ENCODE peak calls at places on chromosomes 1 and 21, in five cellular contexts. Z is HCT116, W is astrocyte, B is A673, G is MM.1S. U is an unnamed sample.

GRCh38 chr1:8419172-8419571 is 101.3 kb downstream of the SLC45A1 start:
- DNase-seq in B (peak; percentile 71), W (no peak), Z (no peak), G (no peak), U (no peak)

GRCh38 chr1:101371259-101371658 is 134.4 kb downstream of the S1PR1 start:
- DNase-seq in G (no peak), W (peak; percentile 68), B (no peak), Z (peak; percentile 27), U (peak; percentile 59)

GRCh38 chr1:41479000-41479807 is 5.3 kb downstream of the EDN2 start:
- DNase-seq in W (peak; percentile 55), B (no peak), Z (no peak), G (no peak), U (no peak)

GRCh38 chr1:145872421-145872891 is 13.2 kb downstream of the ANKRD35 start:
- DNase-seq in B (no peak), Z (no peak), W (peak; percentile 9), G (no peak), U (no peak)

GRCh38 chr1:180994262-180994661 is 28.4 kb downstream of the STX6 start:
- DNase-seq in B (no peak), G (no peak), W (no peak), Z (no peak), U (no peak)

GRCh38 chr1:162913345-162913744 is 52.4 kb upstream of the CCDC190 start:
- DNase-seq in B (no peak), W (no peak), G (no peak), Z (no peak), U (no peak)

GRCh38 chr21:42469272-42469671 is 26.8 kb downstream of the RSPH1 start:
- DNase-seq in W (no peak), B (no peak), G (peak; percentile 45), Z (no peak), U (no peak)

GRCh38 chr1:26627959-26628358 is 67.9 kb upstream of the ARID1A start:
- DNase-seq in G (no peak), Z (no peak), W (no peak), B (no peak), U (no peak)

GRCh38 chr21:15850645-15851044 is 120.9 kb downstream of the USP25 start:
- DNase-seq in W (peak; percentile 76), Z (no peak), B (no peak), G (no peak), U (no peak)

GRCh38 chr1:192904438-192904895 is 95.6 kb downstream of the RGS2 start:
- DNase-seq in G (no peak), B (peak; percentile 4), W (peak; percentile 96), Z (no peak), U (no peak)

GRCh38 chr21:17612023-17612564 is 607 bp downstream of the BTG3 start:
- DNase-seq in B (peak; percentile 41), Z (no peak), G (peak; percentile 33), W (peak; percentile 36), U (no peak)
- TF ChIP-seq EZH2 in B (no peak), Z (no peak), G (no peak), W (no peak), U (no peak)

GRCh38 chr1:63316540-63316939 is 5.8 kb upstream of the FOXD3 start:
- DNase-seq in W (no peak), B (no peak), Z (no peak), G (no peak), U (no peak)
- H3K9me3 ChIP-seq in W (peaks cover 9% of the 10 kb centered on the region), B (no peaks in the 10 kb centered on the region), Z (no peaks in the 10 kb centered on the region), G (no peaks in the 10 kb centered on the region), U (peaks cover 2% of the 10 kb centered on the region)

DNA sequence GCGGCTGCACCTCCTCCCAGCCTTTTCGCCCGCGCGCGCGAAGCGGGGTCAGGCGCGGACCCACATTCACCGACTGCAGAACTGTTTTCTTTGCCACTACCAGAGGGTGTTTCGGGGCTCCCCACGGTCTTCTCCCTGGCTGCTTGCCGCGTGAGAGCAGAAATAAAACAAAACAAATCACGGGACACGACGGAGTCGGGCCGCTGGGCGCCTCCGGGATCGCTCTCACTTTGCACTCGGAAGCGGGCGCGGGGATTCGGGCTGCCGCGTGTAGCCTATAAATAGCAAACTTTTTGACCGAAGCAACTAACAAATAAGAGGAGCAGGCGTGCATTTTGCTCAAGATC is 412.3 kb upstream of the ESRRG start:
- DNase-seq in B (no peak), W (no peak), Z (no peak), G (peak; percentile 20), U (no peak)
- TF ChIP-seq EZH2 in B (peak; percentile 71), W (no peak), Z (no peak), G (no peak), U (no peak)

GRCh38 chr1:171994293-171994692 is 153.0 kb downstream of the DNM3 start:
- DNase-seq in G (peak; percentile 64), Z (no peak), W (no peak), B (no peak), U (no peak)
- H3K9me3 ChIP-seq in G (no peaks in the 10 kb centered on the region), Z (no peaks in the 10 kb centered on the region), W (no peaks in the 10 kb centered on the region), B (no peaks in the 10 kb centered on the region), U (no peaks in the 10 kb centered on the region)

GRCh38 chr1:156877433-156877832 is 16.1 kb upstream of the PEAR1 start:
- DNase-seq in B (no peak), Z (no peak), W (no peak), G (no peak), U (no peak)

GRCh38 chr1:156880473-156880872 is 13.0 kb upstream of the PEAR1 start:
- DNase-seq in B (no peak), Z (no peak), W (no peak), G (peak; percentile 47), U (no peak)

GRCh38 chr1:156881101-156881500 is 12.4 kb upstream of the PEAR1 start:
- DNase-seq in W (no peak), G (no peak), Z (no peak), B (no peak), U (no peak)

GRCh38 chr1:156881663-156882062 is 11.9 kb upstream of the PEAR1 start:
- DNase-seq in W (no peak), Z (no peak), G (no peak), B (no peak), U (no peak)

DNA sequence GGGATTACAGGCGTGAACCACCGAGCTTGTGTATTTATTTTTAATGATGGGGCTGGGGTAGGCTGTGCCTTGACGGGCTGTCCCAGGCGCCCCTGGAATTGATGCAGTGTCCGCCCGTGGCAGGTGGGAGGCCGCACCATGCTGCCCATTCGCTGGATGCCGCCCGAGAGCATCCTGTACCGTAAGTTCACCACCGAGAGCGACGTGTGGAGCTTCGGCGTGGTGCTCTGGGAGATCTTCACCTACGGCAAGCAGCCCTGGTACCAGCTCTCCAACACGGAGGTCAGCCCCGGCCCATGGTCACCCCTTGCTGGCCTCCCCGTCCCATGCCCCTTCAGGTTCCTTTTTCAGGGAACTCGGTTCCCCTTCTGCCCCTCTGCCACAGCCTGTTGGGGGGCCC is 13.6 kb upstream of the PEAR1 start:
- DNase-seq in Z (no peak), W (no peak), B (no peak), G (no peak), U (no peak)
- TF ChIP-seq EZH2 in Z (no peak), W (no peak), B (no peak), G (no peak), U (no peak)

GRCh38 chr21:46585191-46585953 is 19.5 kb downstream of the S100B start:
- DNase-seq in G (no peak), Z (no peak), B (peak; percentile 15), W (no peak), U (peak; percentile 70)
- H3K9me3 ChIP-seq in G (no peaks in the 10 kb centered on the region), Z (no peaks in the 10 kb centered on the region), B (peaks cover 28% of the 10 kb centered on the region), W (peaks cover 18% of the 10 kb centered on the region), U (peaks cover 6% of the 10 kb centered on the region)

GRCh38 chr1:62318320-62318755 is 896 bp downstream of the KANK4 start:
- DNase-seq in G (no peak), B (no peak), Z (no peak), W (no peak), U (no peak)
- TF ChIP-seq EZH2 in G (no peak), B (no peak), Z (no peak), W (no peak), U (no peak)

GRCh38 chr1:53440633-53441032 is 18.6 kb upstream of the DMRTB1 start:
- DNase-seq in W (no peak), B (no peak), G (no peak), Z (no peak), U (no peak)
- H3K9me3 ChIP-seq in W (peaks cover 3% of the 10 kb centered on the region), B (no peaks in the 10 kb centered on the region), G (no peaks in the 10 kb centered on the region), Z (no peaks in the 10 kb centered on the region), U (no peaks in the 10 kb centered on the region)

DNA sequence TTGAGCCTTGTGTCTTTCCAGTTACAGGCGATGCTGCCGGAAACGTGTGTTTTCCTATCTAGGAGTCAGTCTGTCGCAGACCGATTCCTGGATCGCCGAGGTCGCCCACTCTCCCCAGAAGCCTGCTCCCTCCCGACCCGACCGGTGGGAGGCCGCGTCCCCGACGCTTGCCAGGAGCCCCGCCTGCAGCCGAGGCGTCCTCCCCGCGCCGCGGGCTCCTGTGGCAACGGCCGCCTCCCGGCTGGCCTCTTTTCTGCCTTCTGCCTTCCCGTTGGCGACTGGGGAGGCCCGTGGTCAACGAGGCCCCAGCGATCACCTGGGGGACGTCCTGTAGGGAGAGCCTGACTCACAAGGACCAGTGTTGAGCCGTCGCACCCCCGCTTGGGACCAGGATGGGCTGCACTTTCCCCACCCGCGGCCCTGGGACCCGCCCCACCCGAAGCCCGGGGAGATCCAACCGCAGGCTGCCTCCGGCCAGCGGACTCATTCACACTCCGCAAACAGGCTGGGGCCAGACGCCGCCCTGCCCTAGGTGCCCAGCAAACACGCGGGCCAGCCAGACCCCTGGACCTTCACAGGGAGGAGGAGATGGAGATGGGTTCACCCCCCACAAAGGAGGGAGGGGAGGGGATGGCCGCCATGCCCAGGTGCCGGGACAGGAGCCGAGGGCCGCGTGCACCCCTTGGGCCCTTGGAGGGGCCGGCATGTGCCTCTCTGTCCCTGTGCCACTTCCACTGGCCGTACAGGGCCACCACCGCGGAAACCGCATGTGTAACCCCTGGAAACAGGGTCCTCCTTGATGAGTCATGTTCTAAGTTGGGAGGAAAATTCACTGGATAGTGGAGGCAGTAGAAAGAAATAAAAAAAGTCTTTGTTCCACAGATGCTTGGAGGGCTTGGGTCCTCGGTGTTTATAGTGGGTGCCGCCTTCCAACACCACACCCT is 7.2 kb upstream of the COL6A1 start:
- DNase-seq in W (peak; percentile 76), B (no peak), G (no peak), Z (peak; percentile 36), U (no peak)
- TF ChIP-seq EZH2 in W (no peak), B (no peak), G (no peak), Z (no peak), U (no peak)

GRCh38 chr1:246971322-246971721 is 36.5 kb downstream of the ZNF695 start:
- DNase-seq in Z (no peak), B (peak; percentile 65), G (peak; percentile 53), W (no peak), U (peak; percentile 21)
- H3K9me3 ChIP-seq in Z (peaks cover 20% of the 10 kb centered on the region), B (peaks cover 11% of the 10 kb centered on the region), G (peaks cover 3% of the 10 kb centered on the region), W (peaks cover 6% of the 10 kb centered on the region), U (peaks cover 54% of the 10 kb centered on the region)

U was measured in DND-41.